ENCODE peak calls at places on chromosome 14, in four cellular contexts. One of them, this sample, is unnamed.

GRCh38 chr14:33948143-33948962 is 2.5 kb downstream of the EGLN3 start:
- DNase-seq in HL-60: no peak
- DNase-seq in K562: no peak
- DNase-seq in GM12878: no peak
- DNase-seq in this sample: no peak

GRCh38 chr14:94542811-94543449 is 18.3 kb upstream of the SERPINA4 start:
- DNase-seq in K562: no peak
- DNase-seq in HL-60: no peak
- DNase-seq in GM12878: no peak
- DNase-seq in this sample: no peak

GRCh38 chr14:95915326-95915725 is 38.7 kb downstream of the TUNAR start:
- DNase-seq in GM12878: no peak
- DNase-seq in HL-60: no peak
- DNase-seq in K562: no peak
- DNase-seq in this sample: no peak

GRCh38 chr14:88993946-88994345 is 169.5 kb downstream of the TTC8 start:
- DNase-seq in HL-60: no peak
- DNase-seq in K562: no peak
- DNase-seq in GM12878: no peak
- DNase-seq in this sample: no peak

GRCh38 chr14:67068246-67068645 is 121.0 kb upstream of the GARIN2 start:
- DNase-seq in HL-60: no peak
- DNase-seq in K562: no peak
- DNase-seq in GM12878: no peak
- DNase-seq in this sample: no peak

GRCh38 chr14:101491841-101492240 is 69.5 kb upstream of the DIO3 start:
- DNase-seq in K562: no peak
- DNase-seq in HL-60: no peak
- DNase-seq in GM12878: no peak
- DNase-seq in this sample: no peak

GRCh38 chr14:71228711-71229110 is 321.5 kb downstream of the PCNX1 start:
- DNase-seq in HL-60: no peak
- DNase-seq in K562: no peak
- DNase-seq in GM12878: no peak
- DNase-seq in this sample: no peak

GRCh38 chr14:51554953-51555352 is 96.8 kb upstream of the FRMD6 start:
- DNase-seq in K562: no peak
- DNase-seq in GM12878: no peak
- DNase-seq in HL-60: no peak
- DNase-seq in this sample: no peak

GRCh38 chr14:66495214-66496098 is 9.3 kb downstream of the CCDC196 start:
- DNase-seq in GM12878: peak; percentile 45
- DNase-seq in K562: peak; percentile 73
- DNase-seq in HL-60: no peak
- DNase-seq in this sample: peak; percentile 2

GRCh38 chr14:67882973-67883372 is 63.4 kb downstream of the RAD51B start:
- DNase-seq in HL-60: no peak
- DNase-seq in GM12878: no peak
- DNase-seq in K562: peak; percentile 13
- DNase-seq in this sample: no peak

GRCh38 chr14:50531595-50532501 is 521 bp downstream of the MAP4K5 start:
- DNase-seq in HL-60: no peak
- DNase-seq in K562: peak; percentile 43
- DNase-seq in GM12878: no peak
- DNase-seq in this sample: no peak

GRCh38 chr14:79663453-79663852 is 547.9 kb downstream of the DIO2 start:
- DNase-seq in K562: no peak
- DNase-seq in GM12878: no peak
- DNase-seq in HL-60: no peak
- DNase-seq in this sample: no peak

GRCh38 chr14:32476532-32476931 is 147.4 kb downstream of the AKAP6 start:
- DNase-seq in GM12878: no peak
- DNase-seq in K562: no peak
- DNase-seq in HL-60: no peak
- DNase-seq in this sample: no peak

GRCh38 chr14:32471183-32471582 is 142.1 kb downstream of the AKAP6 start:
- DNase-seq in HL-60: no peak
- DNase-seq in GM12878: no peak
- DNase-seq in K562: no peak
- DNase-seq in this sample: no peak

GRCh38 chr14:32472512-32473472 is 143.7 kb downstream of the AKAP6 start:
- DNase-seq in HL-60: no peak
- DNase-seq in GM12878: no peak
- DNase-seq in K562: no peak
- DNase-seq in this sample: no peak

GRCh38 chr14:32472081-32472480 is 143.0 kb downstream of the AKAP6 start:
- DNase-seq in HL-60: no peak
- DNase-seq in GM12878: no peak
- DNase-seq in K562: no peak
- DNase-seq in this sample: no peak

DNA sequence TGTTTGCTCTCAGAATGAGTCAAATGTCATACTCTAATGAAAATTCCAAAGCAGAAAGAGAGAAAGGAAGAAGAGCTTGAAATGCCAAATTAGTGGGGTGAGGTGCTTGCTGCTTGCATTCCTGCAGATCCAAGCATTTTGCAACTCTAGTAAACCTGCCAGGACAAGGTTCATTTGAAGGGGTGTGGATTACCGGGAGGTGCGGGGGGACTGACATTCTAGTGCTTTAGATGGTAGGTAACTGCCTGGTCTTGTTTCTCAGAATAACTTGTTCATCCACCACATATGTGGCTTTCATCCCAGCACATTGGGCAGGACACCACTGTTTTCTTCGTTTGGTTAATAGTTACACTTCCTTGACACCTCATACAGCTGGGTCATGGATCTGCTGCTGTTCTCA is 144.4 kb downstream of the AKAP6 start:
- DNase-seq in HL-60: no peak
- DNase-seq in K562: no peak
- DNase-seq in GM12878: no peak
- DNase-seq in this sample: no peak
- TF ChIP-seq SPI1 in HL-60: no peak
- TF ChIP-seq SPI1 in K562: no peak
- TF ChIP-seq SPI1 in GM12878: no peak
- TF ChIP-seq SPI1 in this sample: no peak

GRCh38 chr14:54787263-54787662 is 115.4 kb downstream of the GCH1 start:
- DNase-seq in GM12878: no peak
- DNase-seq in K562: no peak
- DNase-seq in HL-60: no peak
- DNase-seq in this sample: no peak
- TF ChIP-seq SPI1 in GM12878: no peak
- TF ChIP-seq SPI1 in K562: no peak
- TF ChIP-seq SPI1 in HL-60: peak; percentile 16
- TF ChIP-seq SPI1 in this sample: no peak

GRCh38 chr14:87601011-87601410 is 392.0 kb downstream of the GALC start:
- DNase-seq in HL-60: no peak
- DNase-seq in K562: no peak
- DNase-seq in GM12878: no peak
- DNase-seq in this sample: no peak
- TF ChIP-seq SPI1 in HL-60: no peak
- TF ChIP-seq SPI1 in K562: no peak
- TF ChIP-seq SPI1 in GM12878: no peak
- TF ChIP-seq SPI1 in this sample: no peak

GRCh38 chr14:105244334-105244733 is 4.0 kb upstream of the BTBD6 start:
- DNase-seq in GM12878: no peak
- DNase-seq in K562: no peak
- DNase-seq in HL-60: no peak
- DNase-seq in this sample: no peak

GRCh38 chr14:105241641-105242040 is 6.7 kb upstream of the BTBD6 start:
- DNase-seq in HL-60: no peak
- DNase-seq in GM12878: no peak
- DNase-seq in K562: no peak
- DNase-seq in this sample: no peak

DNA sequence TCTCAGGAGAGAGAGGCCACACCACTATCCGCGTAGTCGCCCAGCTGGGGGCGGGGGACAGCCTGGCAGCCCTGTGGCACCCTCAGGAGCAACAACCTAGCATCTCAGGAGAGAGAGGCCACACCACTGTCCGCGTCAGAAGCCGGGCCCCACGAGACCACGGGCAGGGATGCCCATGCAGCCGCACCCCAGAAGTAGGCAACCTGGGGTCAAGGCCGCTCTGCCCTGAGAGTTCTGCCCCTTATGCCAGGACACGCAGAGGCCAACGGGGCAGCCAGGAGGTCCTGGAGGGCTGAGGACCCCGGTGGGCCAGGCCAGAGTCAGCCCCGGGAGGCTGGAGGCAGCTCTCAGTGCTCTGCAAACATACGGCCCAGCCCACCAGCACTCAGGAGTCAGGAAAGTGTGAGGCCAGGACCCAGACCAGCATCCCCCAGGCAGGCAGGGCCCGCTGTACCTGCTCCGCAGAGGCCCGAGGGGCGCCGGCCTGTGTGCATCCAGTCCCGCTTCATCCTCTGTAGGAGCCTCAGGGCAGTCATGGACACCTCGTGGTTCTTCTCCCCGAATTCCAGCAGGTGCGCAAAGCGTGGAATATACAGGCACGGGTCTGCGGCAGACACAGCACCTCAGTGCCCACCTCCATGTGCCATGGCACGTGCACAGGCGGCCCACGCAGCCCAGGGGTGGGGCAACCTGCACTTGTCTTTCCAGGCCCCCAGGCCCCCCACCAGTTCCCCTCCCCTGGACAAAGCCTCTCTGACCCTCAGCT is 7.3 kb upstream of the BTBD6 start:
- DNase-seq in GM12878: no peak
- DNase-seq in HL-60: no peak
- DNase-seq in K562: no peak
- DNase-seq in this sample: no peak
- TF ChIP-seq SPI1 in GM12878: no peak
- TF ChIP-seq SPI1 in HL-60: no peak
- TF ChIP-seq SPI1 in K562: no peak
- TF ChIP-seq SPI1 in this sample: no peak

GRCh38 chr14:99525699-99526080 is 44.5 kb downstream of the CCNK start:
- DNase-seq in HL-60: no peak
- DNase-seq in K562: no peak
- DNase-seq in GM12878: no peak
- DNase-seq in this sample: no peak

GRCh38 chr14:99524091-99524661 is 43.0 kb downstream of the CCNK start:
- DNase-seq in K562: no peak
- DNase-seq in HL-60: no peak
- DNase-seq in GM12878: no peak
- DNase-seq in this sample: no peak

GRCh38 chr14:99522934-99523660 is 41.9 kb downstream of the CCNK start:
- DNase-seq in HL-60: no peak
- DNase-seq in K562: peak; percentile 25
- DNase-seq in GM12878: no peak
- DNase-seq in this sample: no peak

GRCh38 chr14:99523661-99524050 is 42.4 kb downstream of the CCNK start:
- DNase-seq in GM12878: no peak
- DNase-seq in HL-60: no peak
- DNase-seq in K562: no peak
- DNase-seq in this sample: no peak

GRCh38 chr14:99524804-99525698 is 43.8 kb downstream of the CCNK start:
- DNase-seq in HL-60: no peak
- DNase-seq in K562: peak; percentile 28
- DNase-seq in GM12878: no peak
- DNase-seq in this sample: no peak
- TF ChIP-seq SPI1 in HL-60: no peak
- TF ChIP-seq SPI1 in K562: no peak
- TF ChIP-seq SPI1 in GM12878: no peak
- TF ChIP-seq SPI1 in this sample: no peak

DNA sequence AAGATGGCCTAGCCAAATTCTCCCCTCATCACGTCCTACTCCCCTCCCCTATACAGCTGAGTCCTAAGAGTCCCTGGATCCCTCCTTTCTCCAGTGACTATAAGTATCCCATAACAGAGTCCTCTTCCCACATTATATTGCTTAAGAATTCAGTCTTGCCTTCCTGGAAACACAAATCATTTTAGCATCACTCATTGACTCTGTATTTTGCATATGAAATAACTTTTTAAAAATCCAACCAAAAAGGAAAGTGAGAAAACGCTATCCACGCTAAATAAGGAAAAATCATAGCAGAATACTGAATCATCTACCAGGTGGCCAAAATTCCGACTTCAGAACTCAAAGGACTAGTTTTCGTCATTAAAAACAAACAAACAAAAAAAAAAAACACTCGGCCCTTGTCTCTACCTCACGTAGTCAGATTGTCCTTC is 130.2 kb downstream of the GCH1 start:
- DNase-seq in HL-60: no peak
- DNase-seq in GM12878: no peak
- DNase-seq in K562: no peak
- DNase-seq in this sample: no peak
- TF ChIP-seq SPI1 in HL-60: no peak
- TF ChIP-seq SPI1 in GM12878: no peak
- TF ChIP-seq SPI1 in K562: no peak
- TF ChIP-seq SPI1 in this sample: no peak

GRCh38 chr14:61147369-61147897 is 133.7 kb downstream of the TMEM30B start:
- DNase-seq in HL-60: no peak
- DNase-seq in GM12878: no peak
- DNase-seq in K562: no peak
- DNase-seq in this sample: no peak
- TF ChIP-seq SPI1 in HL-60: no peak
- TF ChIP-seq SPI1 in GM12878: no peak
- TF ChIP-seq SPI1 in K562: no peak
- TF ChIP-seq SPI1 in this sample: no peak

This sample was measured in GM12891.